ENCODE peak calls at places on chromosome 13, in four cellular contexts. P is H7, W is NCI-H510A, J is GM04504. F is an unnamed sample.
A peak's percentile ranks its signal among the peaks of the same experiment; 100 is the strongest.

GRCh38 chr13:31424130-31424729 is 224.5 kb downstream of the B3GLCT start:
- DNase-seq in W (peak; percentile 18), P (peak; percentile 42), J (peak; percentile 52), F (peak; percentile 85)

GRCh38 chr13:26942184-26942583 is 181.6 kb upstream of the GPR12 start:
- DNase-seq in W (no peak), J (no peak), P (no peak), F (no peak)

GRCh38 chr13:28494537-28494860 is 429 bp downstream of the FLT1 start:
- DNase-seq in P (peak; percentile 72), J (no peak), W (no peak), F (peak; percentile 65)

GRCh38 chr13:33377825-33378224 is 92.3 kb upstream of the STARD13 start:
- DNase-seq in W (no peak), J (no peak), P (no peak), F (no peak)

GRCh38 chr13:102983496-102983895 is 82.7 kb downstream of the SLC10A2 start:
- DNase-seq in W (no peak), P (no peak), J (no peak), F (no peak)

GRCh38 chr13:45200701-45201230 is at the start of gene KCTD4:
- DNase-seq in W (no peak), P (no peak), J (no peak), F (no peak)

GRCh38 chr13:95267662-95268369 is 33.4 kb downstream of the ABCC4 start:
- DNase-seq in P (no peak), J (peak; percentile 65), W (no peak), F (no peak)

GRCh38 chr13:101007245-101007644 is 332.6 kb upstream of the TMTC4 start:
- DNase-seq in P (no peak), W (no peak), J (no peak), F (no peak)

GRCh38 chr13:48014359-48014758 is 13.3 kb upstream of the SUCLA2 start:
- DNase-seq in J (no peak), P (no peak), W (no peak), F (no peak)

GRCh38 chr13:51444922-51445321 is 7.9 kb downstream of the INTS6 start:
- DNase-seq in P (no peak), J (peak; percentile 15), W (no peak), F (no peak)

GRCh38 chr13:44172411-44172810 is 201.2 kb upstream of the SERP2 start:
- DNase-seq in W (no peak), P (no peak), J (no peak), F (no peak)

GRCh38 chr13:43041368-43041921 is 18.1 kb downstream of the DNAJC15 start:
- DNase-seq in P (no peak), J (no peak), W (no peak), F (no peak)

GRCh38 chr13:27968316-27969072 is 621 bp downstream of the CDX2 start:
- DNase-seq in W (peak; percentile 18), J (no peak), P (peak; percentile 83), F (peak; percentile 77)

GRCh38 chr13:97780486-97780885 is 173.0 kb upstream of the IPO5 start:
- DNase-seq in W (no peak), J (no peak), P (no peak), F (no peak)

GRCh38 chr13:72839831-72840426 is 58.0 kb downstream of the PIBF1 start:
- DNase-seq in J (peak; percentile 23), P (peak; percentile 45), W (peak; percentile 15), F (peak; percentile 63)

GRCh38 chr13:50104493-50104892 is 89.2 kb downstream of the KCNRG start:
- DNase-seq in J (no peak), W (no peak), P (no peak), F (no peak)

GRCh38 chr13:111993701-111994100 is 73.2 kb upstream of the SOX1 start:
- DNase-seq in W (no peak), J (no peak), P (no peak), F (no peak)

GRCh38 chr13:36555151-36555986 is 118.5 kb upstream of the SERTM1 start:
- DNase-seq in J (no peak), P (no peak), W (no peak), F (no peak)

GRCh38 chr13:20973886-20974285 is 71.3 kb upstream of the XPO4 start:
- DNase-seq in W (no peak), J (no peak), P (no peak), F (no peak)

GRCh38 chr13:112254061-112254818 is 121.9 kb upstream of the SPACA7 start:
- DNase-seq in J (no peak), P (peak; percentile 62), W (no peak), F (no peak)

GRCh38 chr13:93079294-93079693 is 147.3 kb upstream of the GPC6 start:
- DNase-seq in P (no peak), W (no peak), J (no peak), F (no peak)

GRCh38 chr13:36345438-36346221 is 564 bp downstream of the SPART start:
- DNase-seq in J (peak; percentile 69), W (peak; percentile 26), P (peak; percentile 64), F (peak; percentile 81)

GRCh38 chr13:80783926-80784325 is 443.0 kb upstream of the SPRY2 start:
- DNase-seq in P (no peak), J (no peak), W (no peak), F (peak; percentile 34)

GRCh38 chr13:59480398-59480797 is 683.3 kb downstream of the DIAPH3 start:
- DNase-seq in P (no peak), J (no peak), W (no peak), F (no peak)